ENCODE peak calls at places on chromosomes 1 and 21, in four cellular contexts. H is activated B cell treated with CpG ODN at 0.5 μM for 24 hours, A is iris pigment epithelial cell, T is OCI-LY7. X is an unnamed sample.
A peak's percentile ranks its signal among the peaks of the same experiment; 100 is the strongest.

GRCh38 chr1:240244968-240245628 is 153.4 kb downstream of the FMN2 start:
- DNase-seq in A (peak; percentile 92), T (no peak), H (no peak), X (no peak)

GRCh38 chr1:76035053-76035452 is 39.5 kb upstream of the ST6GALNAC3 start:
- DNase-seq in A (no peak), T (no peak), H (no peak), X (no peak)

GRCh38 chr21:15222711-15223110 is 157.9 kb upstream of the NRIP1 start:
- DNase-seq in T (no peak), A (no peak), H (no peak), X (no peak)

GRCh38 chr1:206663832-206664652 is 20.7 kb upstream of the MAPKAPK2 start:
- DNase-seq in H (peak; percentile 49), A (peak; percentile 53), T (peak; percentile 81), X (peak; percentile 80)

GRCh38 chr21:23152130-23152529 is 2153.9 kb downstream of the NCAM2 start:
- DNase-seq in H (no peak), A (no peak), T (no peak), X (no peak)

GRCh38 chr21:41170442-41170841 is 2.5 kb downstream of the BACE2 start:
- DNase-seq in T (peak; percentile 22), A (peak; percentile 28), H (no peak), X (peak; percentile 33)

GRCh38 chr1:43835141-43836021 is 98.2 kb upstream of the ARTN start:
- DNase-seq in T (peak; percentile 57), A (peak; percentile 85), H (no peak), X (no peak)

GRCh38 chr1:24190970-24191570 is 4.0 kb upstream of the IFNLR1 start:
- DNase-seq in A (no peak), T (peak; percentile 98), H (peak; percentile 50), X (no peak)

GRCh38 chr1:44602675-44603610 is 71.3 kb downstream of the TMEM53 start:
- DNase-seq in H (no peak), T (no peak), A (no peak), X (no peak)